ENCODE peak calls at places on chromosomes 4 and X, in seven cellular contexts. B, G, P, T, U, C and X are unnamed samples.

GRCh38 chr4:3803946-3804345 is 37.8 kb downstream of the ADRA2C start:
- DNase-seq in B (no peak), G (no peak), P (no peak), T (no peak), U (no peak), C (no peak), X (no peak)

GRCh38 chrX:105120460-105120859 is 100.0 kb downstream of the TEX13A start:
- DNase-seq in B (no peak), G (no peak), P (no peak), T (no peak), U (no peak), C (no peak), X (no peak)

GRCh38 chr4:26268246-26268645 is 52.6 kb upstream of the RBPJ start:
- DNase-seq in B (no peak), G (no peak), P (no peak), T (no peak), U (no peak), C (no peak), X (no peak)

GRCh38 chrX:25021132-25021498 is 5.3 kb upstream of the ARX start:
- DNase-seq in B (no peak), G (no peak), P (no peak), T (no peak), U (no peak), C (no peak), X (peak; percentile 63)

GRCh38 chrX:45771114-45771513 is 570.4 kb upstream of the DIPK2B start:
- DNase-seq in B (no peak), G (peak; percentile 25), P (peak; percentile 79), T (peak; percentile 93), U (no peak), C (no peak), X (no peak)

GRCh38 chrX:101417981-101418841 is 10.2 kb downstream of the HNRNPH2 start:
- DNase-seq in B (peak; percentile 45), G (peak; percentile 53), P (peak; percentile 84), T (peak; percentile 14), U (peak; percentile 63), C (peak; percentile 72), X (peak; percentile 71)

GRCh38 chr4:107862658-107863057 is 37.9 kb downstream of the SGMS2 start:
- DNase-seq in B (no peak), G (peak; percentile 23), P (no peak), T (peak; percentile 55), U (no peak), C (no peak), X (no peak)

GRCh38 chr4:76989391-76990061 is 40.0 kb downstream of the SEPTIN11 start:
- DNase-seq in B (no peak), G (no peak), P (no peak), T (no peak), U (no peak), C (no peak), X (no peak)

GRCh38 chr4:80171251-80171650 is 26.1 kb upstream of the PRDM8 start:
- DNase-seq in B (no peak), G (no peak), P (no peak), T (peak; percentile 71), U (no peak), C (no peak), X (no peak)

GRCh38 chr4:20046931-20047677 is 204.6 kb upstream of the SLIT2 start:
- DNase-seq in B (no peak), G (no peak), P (no peak), T (peak; percentile 20), U (no peak), C (no peak), X (no peak)

GRCh38 chr4:77802406-77802805 is 16.8 kb downstream of the CNOT6L start:
- DNase-seq in B (no peak), G (no peak), P (no peak), T (no peak), U (no peak), C (no peak), X (no peak)

GRCh38 chr4:1229117-1229849 is 19.6 kb downstream of the CTBP1 start:
- DNase-seq in B (no peak), G (no peak), P (no peak), T (no peak), U (no peak), C (no peak), X (no peak)
- H3K36me3 ChIP-seq in B (peaks cover 53% of the 10 kb centered on the region), G (peaks cover 57% of the 10 kb centered on the region), P (peaks cover 93% of the 10 kb centered on the region), T (peaks cover 23% of the 10 kb centered on the region), U (peaks cover 95% of the 10 kb centered on the region), C (peaks cover 87% of the 10 kb centered on the region), X (peaks cover 26% of the 10 kb centered on the region)

DNA sequence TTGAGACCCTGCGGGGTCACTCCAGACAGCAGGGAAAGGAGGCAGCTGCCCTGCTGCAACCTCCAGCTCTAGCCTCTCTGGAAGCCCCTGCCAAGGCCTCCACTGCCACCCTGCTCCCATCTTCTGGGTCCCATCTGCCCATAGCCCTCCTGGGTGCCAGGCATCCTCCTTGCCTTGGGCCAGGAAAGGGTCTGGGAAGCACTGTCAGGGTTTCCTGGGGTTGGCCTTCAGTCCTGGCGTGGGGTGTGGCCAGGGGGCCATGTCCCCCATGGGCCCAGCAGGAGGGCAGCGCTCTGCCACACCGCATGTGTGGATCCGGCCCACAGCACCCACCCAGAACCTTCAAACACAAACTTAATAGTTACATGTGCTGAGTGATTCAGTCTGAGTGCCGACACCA is 3.4 kb upstream of the CPLX1 start:
- DNase-seq in B (no peak), G (no peak), P (peak; percentile 53), T (no peak), U (no peak), C (no peak), X (no peak)
- H3K27me3 ChIP-seq in B (peaks cover 11% of the 10 kb centered on the region), G (peaks cover 8% of the 10 kb centered on the region), P (peaks cover 28% of the 10 kb centered on the region), T (peaks cover 25% of the 10 kb centered on the region), U (no peaks in the 10 kb centered on the region), C (peaks cover 67% of the 10 kb centered on the region), X (peaks cover 29% of the 10 kb centered on the region)

GRCh38 chr4:1986578-1987210 is 22.1 kb downstream of the NELFA start:
- DNase-seq in B (no peak), G (no peak), P (peak; percentile 30), T (no peak), U (no peak), C (no peak), X (peak; percentile 53)
- H3K36me3 ChIP-seq in B (peaks cover 82% of the 10 kb centered on the region), G (peaks cover 80% of the 10 kb centered on the region), P (peaks cover 96% of the 10 kb centered on the region), T (peaks cover 15% of the 10 kb centered on the region), U (peaks cover 100% of the 10 kb centered on the region), C (peaks cover 95% of the 10 kb centered on the region), X (peaks cover 7% of the 10 kb centered on the region)

GRCh38 chrX:153019166-153019565 is 25.2 kb upstream of the PNMA5 start:
- DNase-seq in B (no peak), G (no peak), P (no peak), T (no peak), U (no peak), C (no peak), X (no peak)
- H3K27me3 ChIP-seq in B (no peaks in the 10 kb centered on the region), G (no peaks in the 10 kb centered on the region), P (no peaks in the 10 kb centered on the region), T (no peaks in the 10 kb centered on the region), U (peaks cover 50% of the 10 kb centered on the region), C (peaks cover 5% of the 10 kb centered on the region), X (peaks cover 2% of the 10 kb centered on the region)

DNA sequence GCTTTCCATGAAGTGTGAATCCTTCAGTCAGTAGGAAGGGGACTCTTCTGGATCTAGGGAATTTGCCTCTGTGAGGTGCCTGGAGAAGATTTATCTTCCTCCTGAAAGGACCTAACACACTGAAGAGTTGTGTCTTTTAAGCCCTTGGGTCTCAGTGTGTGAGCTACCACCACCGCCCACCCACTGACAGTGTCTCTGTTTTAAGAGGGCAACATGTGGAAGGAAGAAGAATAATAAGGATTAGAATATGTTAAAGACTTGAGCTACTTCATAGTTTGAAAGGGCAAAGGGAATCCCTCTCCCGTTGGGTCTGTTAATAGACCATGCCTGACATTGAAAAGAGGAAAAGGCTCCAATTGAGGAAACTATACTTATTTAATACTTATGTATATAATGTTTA is 64.3 kb upstream of the TLR2 start:
- DNase-seq in B (no peak), G (no peak), P (no peak), T (no peak), U (no peak), C (no peak), X (peak; percentile 58)
- H3K36me3 ChIP-seq in B (peaks cover 8% of the 10 kb centered on the region), G (peaks cover 35% of the 10 kb centered on the region), P (peaks cover 37% of the 10 kb centered on the region), T (peaks cover 6% of the 10 kb centered on the region), U (no peaks in the 10 kb centered on the region), C (peaks cover 70% of the 10 kb centered on the region), X (peaks cover 10% of the 10 kb centered on the region)

GRCh38 chrX:71432733-71433132 is 66.6 kb downstream of the TAF1 start:
- DNase-seq in B (no peak), G (no peak), P (no peak), T (no peak), U (no peak), C (no peak), X (no peak)
- H3K27me3 ChIP-seq in B (no peaks in the 10 kb centered on the region), G (no peaks in the 10 kb centered on the region), P (no peaks in the 10 kb centered on the region), T (no peaks in the 10 kb centered on the region), U (no peaks in the 10 kb centered on the region), C (no peaks in the 10 kb centered on the region), X (no peaks in the 10 kb centered on the region)

GRCh38 chrX:54909941-54910340 is 10.7 kb upstream of the TRO start:
- DNase-seq in B (no peak), G (no peak), P (no peak), T (no peak), U (no peak), C (no peak), X (no peak)
- H3K36me3 ChIP-seq in B (no peaks in the 10 kb centered on the region), G (no peaks in the 10 kb centered on the region), P (no peaks in the 10 kb centered on the region), T (no peaks in the 10 kb centered on the region), U (no peaks in the 10 kb centered on the region), C (no peaks in the 10 kb centered on the region), X (no peaks in the 10 kb centered on the region)

GRCh38 chrX:110103344-110103743 is 100.4 kb downstream of the TMEM164 start:
- DNase-seq in B (no peak), G (no peak), P (no peak), T (no peak), U (no peak), C (no peak), X (peak; percentile 9)

DNA sequence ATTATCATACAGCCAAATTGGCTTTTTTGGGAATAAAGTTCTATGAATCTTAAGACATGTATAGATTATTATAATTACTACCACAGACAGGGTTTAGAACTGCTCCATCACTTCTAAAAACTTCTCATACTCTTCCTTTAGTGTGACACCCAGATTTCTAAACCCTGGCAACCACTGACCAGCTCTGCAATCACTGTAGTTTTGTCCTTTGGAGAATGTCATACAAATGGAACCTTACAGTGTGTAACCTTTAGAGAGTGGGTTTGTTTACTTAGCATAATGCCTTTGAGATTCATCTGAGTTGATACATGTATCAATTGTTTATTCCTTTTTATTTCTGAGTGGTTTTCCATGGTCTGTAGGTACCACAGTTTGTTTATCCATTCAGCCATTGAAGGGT is 95.0 kb downstream of the TMEM164 start:
- DNase-seq in B (no peak), G (no peak), P (no peak), T (no peak), U (no peak), C (no peak), X (no peak)
- H3K27me3 ChIP-seq in B (no peaks in the 10 kb centered on the region), G (no peaks in the 10 kb centered on the region), P (no peaks in the 10 kb centered on the region), T (no peaks in the 10 kb centered on the region), U (no peaks in the 10 kb centered on the region), C (no peaks in the 10 kb centered on the region), X (no peaks in the 10 kb centered on the region)

GRCh38 chr4:82965763-82966162 is 44.9 kb downstream of the LIN54 start:
- DNase-seq in B (no peak), G (no peak), P (no peak), T (no peak), U (no peak), C (no peak), X (no peak)

GRCh38 chr4:82968972-82969371 is 41.7 kb downstream of the LIN54 start:
- DNase-seq in B (no peak), G (no peak), P (no peak), T (no peak), U (peak; percentile 17), C (no peak), X (no peak)

DNA sequence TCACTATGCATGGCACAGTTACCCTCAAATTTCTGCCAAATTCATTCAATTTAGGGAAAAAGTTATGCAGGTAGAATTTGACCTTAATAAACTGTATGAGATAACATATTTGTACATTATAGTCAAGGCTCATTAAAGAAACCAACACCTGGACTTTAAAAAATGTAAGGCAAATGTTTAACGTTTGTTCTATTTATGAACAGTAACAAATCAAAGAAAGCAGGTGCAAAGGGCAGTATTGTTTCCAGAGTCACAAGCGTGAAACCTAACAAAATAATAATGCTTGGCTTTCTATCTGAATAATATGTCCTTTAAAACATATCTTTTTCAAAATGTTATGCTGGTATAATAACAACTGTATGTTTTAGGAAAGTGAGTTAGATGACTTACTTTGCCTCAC is 41.2 kb downstream of the LIN54 start:
- DNase-seq in B (no peak), G (no peak), P (no peak), T (no peak), U (no peak), C (no peak), X (no peak)
- H3K36me3 ChIP-seq in B (no peaks in the 10 kb centered on the region), G (peaks cover 7% of the 10 kb centered on the region), P (peaks cover 25% of the 10 kb centered on the region), T (peaks cover 5% of the 10 kb centered on the region), U (peaks cover 18% of the 10 kb centered on the region), C (peaks cover 57% of the 10 kb centered on the region), X (no peaks in the 10 kb centered on the region)